ENCODE peak calls at places on chromosomes 6 and 20, in six cellular contexts. D is adrenal gland, O is C1 segment of cervical spinal cord, M is amniotic stem cell, I is type B pancreatic cell, Q is HS-27A. E is an unnamed sample.

GRCh38 chr20:1844723-1845523 is 50.3 kb upstream of the SIRPA start:
- DNase-seq in M (no peak), O (no peak), D (peak; percentile 64), Q (no peak), I (no peak), E (no peak)

GRCh38 chr6:149854532-149854931 is 9.6 kb downstream of the LRP11 start:
- DNase-seq in I (no peak), M (no peak), O (no peak), Q (peak; percentile 53), D (no peak), E (no peak)

GRCh38 chr6:139595183-139595582 is 220.7 kb upstream of the CITED2 start:
- DNase-seq in M (no peak), D (no peak), I (no peak), O (no peak), Q (no peak), E (peak; percentile 51)

GRCh38 chr6:31441368-31442267 is 38.2 kb downstream of the MICA start:
- DNase-seq in Q (peak; percentile 19), O (peak; percentile 45), D (peak; percentile 88), I (no peak), M (peak; percentile 50), E (no peak)

GRCh38 chr6:54002118-54002517 is 109.1 kb upstream of the MLIP start:
- DNase-seq in M (no peak), O (no peak), I (no peak), Q (no peak), D (no peak), E (no peak)

GRCh38 chr6:82996156-82996555 is 69.5 kb downstream of the UBE3D start:
- DNase-seq in I (no peak), D (no peak), M (no peak), O (no peak), Q (no peak), E (no peak)

GRCh38 chr6:152309648-152310047 is 327.5 kb downstream of the SYNE1 start:
- DNase-seq in D (no peak), M (no peak), I (no peak), O (no peak), Q (no peak), E (no peak)

GRCh38 chr6:134058622-134059366 is 6.4 kb upstream of the SLC2A12 start:
- DNase-seq in Q (no peak), M (no peak), O (no peak), I (no peak), D (no peak), E (no peak)

GRCh38 chr20:44407402-44408184 is 52.1 kb downstream of the HNF4A start:
- DNase-seq in M (no peak), I (no peak), D (peak; percentile 72), Q (peak; percentile 59), O (no peak), E (peak; percentile 46)

GRCh38 chr6:84652356-84653026 is 111.9 kb downstream of the TBX18 start:
- DNase-seq in Q (peak; percentile 81), O (no peak), D (no peak), M (peak; percentile 39), I (no peak), E (peak; percentile 83)

GRCh38 chr6:126094411-126094810 is 108.1 kb downstream of the TRMT11 start:
- DNase-seq in I (no peak), D (no peak), Q (no peak), O (no peak), M (no peak), E (no peak)

GRCh38 chr20:63941282-63942060 is 14.7 kb downstream of the UCKL1 start:
- DNase-seq in Q (no peak), M (no peak), D (no peak), I (no peak), O (no peak), E (no peak)

GRCh38 chr20:4864292-4864691 is 137.0 kb downstream of the SLC23A2 start:
- DNase-seq in Q (no peak), I (no peak), O (no peak), M (no peak), D (peak; percentile 19), E (no peak)

GRCh38 chr6:32972353-32973143 is 4.2 kb downstream of the BRD2 start:
- DNase-seq in O (peak; percentile 67), M (no peak), I (no peak), D (no peak), Q (no peak), E (no peak)

GRCh38 chr6:108250240-108250866 is 10.5 kb downstream of the SNX3 start:
- DNase-seq in M (no peak), Q (no peak), D (no peak), I (no peak), O (no peak), E (no peak)

GRCh38 chr20:58033026-58033536 is 195.4 kb downstream of the ANKRD60 start:
- DNase-seq in D (no peak), O (no peak), M (no peak), Q (no peak), I (no peak), E (no peak)

GRCh38 chr6:111823012-111823411 is 50.2 kb downstream of the FYN start:
- DNase-seq in O (no peak), D (no peak), I (no peak), M (no peak), Q (no peak), E (no peak)

GRCh38 chr20:10064611-10065010 is 29.8 kb downstream of the ANKEF1 start:
- DNase-seq in D (no peak), M (no peak), Q (no peak), I (no peak), O (no peak), E (no peak)

GRCh38 chr6:146224449-146224848 is 195.6 kb downstream of the GRM1 start:
- DNase-seq in I (no peak), O (no peak), Q (no peak), D (no peak), M (no peak), E (no peak)

GRCh38 chr6:36682328-36683144 is 4.0 kb downstream of the CDKN1A start:
- DNase-seq in Q (no peak), M (no peak), O (no peak), I (no peak), D (peak; percentile 83), E (no peak)

GRCh38 chr6:16438677-16439615 is 200.6 kb downstream of the GMPR start:
- DNase-seq in O (no peak), Q (peak; percentile 7), M (no peak), D (no peak), I (no peak), E (no peak)

GRCh38 chr6:20605581-20605980 is 71.3 kb downstream of the CDKAL1 start:
- DNase-seq in I (no peak), M (no peak), D (no peak), O (no peak), Q (no peak), E (peak; percentile 32)

GRCh38 chr6:224350-224749 is 67.9 kb upstream of the DUSP22 start:
- DNase-seq in Q (no peak), M (no peak), O (no peak), I (no peak), D (no peak), E (no peak)

GRCh38 chr6:44651604-44652003 is 264.1 kb downstream of the CDC5L start:
- DNase-seq in M (no peak), D (no peak), O (no peak), I (no peak), Q (no peak), E (no peak)

GRCh38 chr20:15511551-15511950 is 1061.7 kb downstream of the KIF16B start:
- DNase-seq in I (no peak), M (no peak), D (no peak), O (no peak), Q (no peak), E (no peak)

GRCh38 chr6:108565091-108565766 is 4.5 kb downstream of the FOXO3 start:
- DNase-seq in Q (no peak), I (no peak), D (no peak), M (no peak), O (no peak), E (no peak)

E was measured in retinal pigment epithelial cell.